ENCODE peak calls at places on chromosomes 13 and 19, in five cellular contexts. C is left cardiac atrium, I is D341Med, B is aorta, Q is GM23338. J is an unnamed sample.

GRCh38 chr13:48019796-48020195 is 17.7 kb upstream of the NUDT15 start:
- DNase-seq in C (no peak), I (no peak), B (no peak), Q (no peak), J (no peak)

GRCh38 chr19:5652261-5652660 is 28.1 kb downstream of the MICOS13 start:
- DNase-seq in C (no peak), I (peak), B (no peak), Q (no peak), J (no peak)

GRCh38 chr13:39779337-39780270 is 124.1 kb downstream of the COG6 start:
- DNase-seq in C (no peak), I (no peak), B (no peak), Q (no peak), J (peak)

GRCh38 chr13:29472317-29472961 is 123.0 kb downstream of the SLC7A1 start:
- DNase-seq in C (no peak), I (peak), B (peak), Q (peak), J (peak)

GRCh38 chr19:56837892-56838679 is 2.4 kb downstream of the PEG3 start:
- DNase-seq in C (peak), I (peak), B (peak), Q (no peak), J (no peak)

GRCh38 chr13:28486144-28486543 is 8.8 kb downstream of the FLT1 start:
- DNase-seq in C (no peak), I (no peak), B (no peak), Q (no peak), J (no peak)

GRCh38 chr19:15368798-15369593 is 10.6 kb downstream of the AKAP8 start:
- DNase-seq in C (no peak), I (no peak), B (peak), Q (no peak), J (no peak)

GRCh38 chr19:58128041-58128685 is 22.4 kb downstream of the ZNF329 start:
- DNase-seq in C (no peak), I (no peak), B (no peak), Q (peak), J (no peak)

GRCh38 chr19:1091544-1092175 is 3.5 kb downstream of the POLR2E start:
- DNase-seq in C (no peak), I (no peak), B (no peak), Q (no peak), J (no peak)

GRCh38 chr19:51166846-51167490 is 24.9 kb downstream of the SIGLEC7 start:
- DNase-seq in C (no peak), I (no peak), B (peak), Q (no peak), J (no peak)

GRCh38 chr13:42574435-42575311 is 721 bp downstream of the TNFSF11 start:
- DNase-seq in C (no peak), I (peak), B (no peak), Q (peak), J (no peak)

GRCh38 chr19:45420871-45421270 is 2.8 kb downstream of the ERCC1 start:
- DNase-seq in C (no peak), I (no peak), B (no peak), Q (no peak), J (no peak)

GRCh38 chr19:1045247-1045603 is 5.3 kb downstream of the ABCA7 start:
- DNase-seq in C (peak), I (peak), B (peak), Q (peak), J (peak)

GRCh38 chr13:67228909-67229308 is 1.2 kb downstream of the PCDH9 start:
- DNase-seq in C (no peak), I (no peak), B (no peak), Q (no peak), J (no peak)

GRCh38 chr13:24842533-24843278 is 78.7 kb downstream of the RNF17 start:
- DNase-seq in C (no peak), I (no peak), B (no peak), Q (no peak), J (no peak)

GRCh38 chr19:3055741-3056453 is 6.4 kb downstream of the TLE5 start:
- DNase-seq in C (no peak), I (peak), B (peak), Q (peak), J (no peak)

GRCh38 chr19:18520848-18521691 is 800 bp downstream of the ELL start:
- DNase-seq in C (peak), I (no peak), B (peak), Q (peak), J (no peak)

GRCh38 chr13:41344358-41344757 is 33.3 kb downstream of the NAA16 start:
- DNase-seq in C (no peak), I (no peak), B (no peak), Q (peak), J (no peak)

GRCh38 chr13:104837756-104838155 is 1697.7 kb downstream of the EFNB2 start:
- DNase-seq in C (no peak), I (no peak), B (no peak), Q (no peak), J (peak)

GRCh38 chr19:46759817-46760333 is 13.6 kb upstream of the STRN4 start:
- DNase-seq in C (no peak), I (peak), B (no peak), Q (peak), J (no peak)

GRCh38 chr13:113860051-113860471 is 3.8 kb downstream of the GAS6 start:
- DNase-seq in C (no peak), I (peak), B (no peak), Q (peak), J (no peak)

GRCh38 chr19:5635427-5635826 is 12.5 kb downstream of the SAFB start:
- DNase-seq in C (no peak), I (no peak), B (no peak), Q (no peak), J (no peak)

GRCh38 chr19:8036438-8037099 is 16.0 kb upstream of the CCL25 start:
- DNase-seq in C (no peak), I (no peak), B (no peak), Q (no peak), J (no peak)

GRCh38 chr13:49540552-49540951 is 44.8 kb downstream of the PHF11 start:
- DNase-seq in C (no peak), I (no peak), B (no peak), Q (no peak), J (no peak)

GRCh38 chr19:30268601-30269000 is 103.6 kb upstream of the ZNF536 start:
- DNase-seq in C (no peak), I (no peak), B (no peak), Q (no peak), J (no peak)

GRCh38 chr19:44021221-44021620 is 4.0 kb upstream of the ZNF222 start:
- DNase-seq in C (no peak), I (no peak), B (no peak), Q (no peak), J (no peak)

GRCh38 chr13:36815069-36815468 is 4.0 kb upstream of the RFXAP start:
- DNase-seq in C (no peak), I (no peak), B (no peak), Q (peak), J (no peak)

GRCh38 chr13:45728759-45729158 is 26.6 kb downstream of the CBY2 start:
- DNase-seq in C (no peak), I (peak), B (no peak), Q (peak), J (peak)

GRCh38 chr19:7006305-7006704 is 14.9 kb downstream of the MBD3L2B start:
- DNase-seq in C (no peak), I (no peak), B (no peak), Q (no peak), J (no peak)

GRCh38 chr13:50650936-50651638 is 192.4 kb downstream of the DLEU7 start:
- DNase-seq in C (no peak), I (no peak), B (no peak), Q (no peak), J (peak)

GRCh38 chr13:102793583-102794355 is 5.0 kb downstream of the POGLUT2 start:
- DNase-seq in C (no peak), I (no peak), B (no peak), Q (peak), J (no peak)

GRCh38 chr13:26246154-26246553 is 7.8 kb upstream of the CDK8 start:
- DNase-seq in C (no peak), I (no peak), B (no peak), Q (no peak), J (no peak)

GRCh38 chr13:98848736-98849135 is 96.3 kb upstream of the SLC15A1 start:
- DNase-seq in C (no peak), I (no peak), B (peak), Q (no peak), J (no peak)

GRCh38 chr19:464146-464545 is 3.3 kb upstream of the SHC2 start:
- DNase-seq in C (no peak), I (no peak), B (no peak), Q (no peak), J (no peak)

GRCh38 chr13:90414691-90415596 is 932.5 kb upstream of the MIR17HG start:
- DNase-seq in C (no peak), I (no peak), B (no peak), Q (peak), J (no peak)

GRCh38 chr13:41988244-41988643 is 27.3 kb upstream of the VWA8 start:
- DNase-seq in C (no peak), I (no peak), B (no peak), Q (no peak), J (no peak)

GRCh38 chr19:3224346-3225325 is at the start of gene CELF5:
- DNase-seq in C (peak), I (peak), B (no peak), Q (peak), J (no peak)

J was measured in Jurkat, Clone E6-1.